ENCODE peak calls at places on chromosomes 12 and 14, in eight cellular contexts. M is NCI-H774; E is GM19239; D is GM03348; V is left cardiac atrium; L is GM10248; Z is stimulated activated effector memory CD8-positive, alpha-beta T cell treated with anti-CD3 and anti-CD28 coated beads, Interleukin-12 subunit alpha, Interleukin-12 subunit beta, amount 100 ng/mL, for 72 hours; X is upper lobe of right lung. N is an unnamed sample.

GRCh38 chr12:131204416-131205311 is 251.0 kb downstream of the ADGRD1 start:
- DNase-seq in D (no peak), L (peak), X (peak), M (no peak), V (no peak), Z (no peak), E (no peak), N (peak)

GRCh38 chr12:25155031-25155576 is 39.9 kb downstream of the DNAI7 start:
- DNase-seq in X (no peak), L (peak), Z (no peak), V (no peak), M (peak), D (peak), E (peak), N (no peak)

GRCh38 chr12:49806321-49806813 is 21.8 kb downstream of the NCKAP5L start:
- DNase-seq in M (no peak), D (no peak), E (no peak), V (no peak), X (no peak), Z (no peak), L (no peak), N (no peak)

GRCh38 chr12:32277774-32278173 is 121.6 kb upstream of the FGD4 start:
- DNase-seq in Z (no peak), L (no peak), V (no peak), X (no peak), D (no peak), M (no peak), E (no peak), N (no peak)

GRCh38 chr14:91258021-91258618 is 13.6 kb upstream of the GPR68 start:
- DNase-seq in V (peak), D (peak), X (no peak), L (no peak), E (no peak), Z (no peak), M (no peak), N (peak)

GRCh38 chr14:99677231-99677891 is 6.7 kb upstream of the CYP46A1 start:
- DNase-seq in Z (no peak), L (no peak), X (peak), M (no peak), V (no peak), D (no peak), E (no peak), N (no peak)

GRCh38 chr12:10563966-10564365 is 49.4 kb downstream of the MAGOHB start:
- DNase-seq in X (no peak), M (no peak), D (no peak), E (no peak), L (no peak), Z (no peak), V (no peak), N (no peak)

GRCh38 chr12:109779382-109779781 is 53.8 kb downstream of the TRPV4 start:
- DNase-seq in D (no peak), M (no peak), X (no peak), L (no peak), E (no peak), Z (no peak), V (no peak), N (no peak)

GRCh38 chr14:79436325-79436724 is 775.0 kb downstream of the DIO2 start:
- DNase-seq in V (no peak), D (no peak), Z (no peak), L (no peak), X (no peak), E (no peak), M (no peak), N (no peak)

GRCh38 chr14:79299162-79299561 is 912.1 kb downstream of the DIO2 start:
- DNase-seq in D (no peak), M (no peak), L (no peak), X (no peak), V (no peak), Z (no peak), E (no peak), N (no peak)